ENCODE peak calls at places on chromosomes 1 and 21, in four cellular contexts. Q is HFFc6, F is cardiac fibroblast, G is C1 segment of cervical spinal cord. O is an unnamed sample.
A peak's percentile ranks its signal among the peaks of the same experiment; 100 is the strongest.

GRCh38 chr1:47214554-47214953 is 17.5 kb downstream of the TAL1 start:
- DNase-seq in Q (no peak), F (no peak), G (no peak), O (peak; percentile 4)

GRCh38 chr1:12230549-12231275 is 882 bp downstream of the VPS13D start:
- DNase-seq in Q (no peak), F (peak; percentile 18), G (peak; percentile 24), O (no peak)

GRCh38 chr1:239353536-239353935 is 32.8 kb upstream of the CHRM3 start:
- DNase-seq in Q (no peak), F (no peak), G (no peak), O (no peak)

GRCh38 chr1:45621895-45622266 is 2.0 kb downstream of the CCDC17 start:
- DNase-seq in Q (no peak), F (no peak), G (no peak), O (no peak)

GRCh38 chr1:242129103-242129502 is 130.2 kb upstream of the MAP1LC3C start:
- DNase-seq in Q (no peak), F (no peak), G (no peak), O (no peak)

GRCh38 chr1:160096491-160097116 is 1.8 kb downstream of the IGSF8 start:
- DNase-seq in Q (peak; percentile 67), F (peak; percentile 41), G (peak; percentile 52), O (no peak)

GRCh38 chr1:3642921-3643675 is 6.8 kb downstream of the WRAP73 start:
- DNase-seq in Q (no peak), F (no peak), G (no peak), O (no peak)

GRCh38 chr1:228079601-228080263 is 2.8 kb upstream of the ARF1 start:
- DNase-seq in Q (no peak), F (no peak), G (no peak), O (no peak)

GRCh38 chr1:201660931-201661822 is 122.2 kb downstream of the NAV1 start:
- DNase-seq in Q (no peak), F (peak; percentile 40), G (no peak), O (no peak)

GRCh38 chr1:62299426-62300200 is 19.6 kb downstream of the KANK4 start:
- DNase-seq in Q (no peak), F (no peak), G (peak; percentile 47), O (peak; percentile 46)

GRCh38 chr1:108199781-108200626 is at the start of gene SLC25A24:
- DNase-seq in Q (peak; percentile 61), F (peak; percentile 68), G (peak; percentile 72), O (peak; percentile 86)

GRCh38 chr1:22131875-22132486 is 10.9 kb downstream of the WNT4 start:
- DNase-seq in Q (no peak), F (no peak), G (no peak), O (no peak)

GRCh38 chr1:204814146-204814884 is 56.3 kb upstream of the NFASC start:
- DNase-seq in Q (no peak), F (no peak), G (no peak), O (no peak)

GRCh38 chr1:28449904-28450303 is 55.9 kb upstream of the RCC1 start:
- DNase-seq in Q (no peak), F (peak; percentile 68), G (no peak), O (no peak)

GRCh38 chr1:53617382-53618217 is 121.4 kb downstream of the GLIS1 start:
- DNase-seq in Q (peak; percentile 23), F (peak; percentile 72), G (no peak), O (no peak)

GRCh38 chr1:241950390-241950789 is 7.2 kb upstream of the BECN2 start:
- DNase-seq in Q (peak; percentile 68), F (no peak), G (no peak), O (no peak)

GRCh38 chr1:66937529-66938234 is 12.9 kb downstream of the MIER1 start:
- DNase-seq in Q (no peak), F (no peak), G (no peak), O (no peak)

GRCh38 chr21:21612446-21612845 is 614.2 kb downstream of the NCAM2 start:
- DNase-seq in Q (peak; percentile 70), F (peak; percentile 92), G (no peak), O (no peak)

GRCh38 chr1:207327994-207328393 is 6.5 kb downstream of the CD55 start:
- DNase-seq in Q (no peak), F (peak; percentile 77), G (no peak), O (no peak)

GRCh38 chr1:26344147-26344920 is 9.6 kb downstream of the CRYBG2 start:
- DNase-seq in Q (no peak), F (no peak), G (no peak), O (no peak)

GRCh38 chr1:39789571-39790110 is 976 bp upstream of the BMP8B start:
- DNase-seq in Q (no peak), F (no peak), G (no peak), O (no peak)

GRCh38 chr1:76124196-76124595 is 49.6 kb downstream of the ST6GALNAC3 start:
- DNase-seq in Q (no peak), F (no peak), G (no peak), O (no peak)

GRCh38 chr1:243957141-243957540 is 93.9 kb upstream of the ZBTB18 start:
- DNase-seq in Q (no peak), F (no peak), G (no peak), O (no peak)

GRCh38 chr1:51973587-51974474 is 16.7 kb downstream of the RAB3B start:
- DNase-seq in Q (peak; percentile 33), F (no peak), G (no peak), O (no peak)

GRCh38 chr1:98981917-98982513 is 22.6 kb downstream of the PLPPR5 start:
- DNase-seq in Q (peak; percentile 40), F (peak; percentile 62), G (no peak), O (no peak)

GRCh38 chr1:57404914-57405313 is 18.9 kb downstream of the DAB1 start:
- DNase-seq in Q (peak; percentile 32), F (no peak), G (no peak), O (no peak)

GRCh38 chr1:14372526-14372925 is 226.0 kb upstream of the KAZN start:
- DNase-seq in Q (no peak), F (no peak), G (no peak), O (no peak)

GRCh38 chr1:119449964-119450363 is 35.0 kb downstream of the HSD3B2 start:
- DNase-seq in Q (no peak), F (no peak), G (no peak), O (no peak)

GRCh38 chr1:191699343-191699742 is 458.9 kb upstream of the RGS18 start:
- DNase-seq in Q (no peak), F (no peak), G (no peak), O (no peak)